ENCODE peak calls at places on chromosome 7, in four cellular contexts. One of them, this sample, is unnamed.

GRCh38 chr7:69893915-69894314 is 295.6 kb downstream of the AUTS2 start:
- DNase-seq in endothelial cell: peak; percentile 10
- DNase-seq in HFFc6: no peak
- DNase-seq in GM18507: no peak
- DNase-seq in this sample: peak; percentile 26

GRCh38 chr7:156121434-156121833 is 309.2 kb upstream of the SHH start:
- DNase-seq in HFFc6: no peak
- DNase-seq in endothelial cell: no peak
- DNase-seq in GM18507: no peak
- DNase-seq in this sample: no peak

GRCh38 chr7:45140827-45141226 is 16.8 kb upstream of the RAMP3 start:
- DNase-seq in GM18507: no peak
- DNase-seq in HFFc6: no peak
- DNase-seq in endothelial cell: no peak
- DNase-seq in this sample: no peak

GRCh38 chr7:46352335-46352954 is 431.4 kb upstream of the IGFBP3 start:
- DNase-seq in HFFc6: peak; percentile 41
- DNase-seq in GM18507: no peak
- DNase-seq in endothelial cell: peak; percentile 65
- DNase-seq in this sample: peak; percentile 59

GRCh38 chr7:23930312-23930711 is 220.3 kb downstream of the STK31 start:
- DNase-seq in HFFc6: no peak
- DNase-seq in GM18507: no peak
- DNase-seq in endothelial cell: no peak
- DNase-seq in this sample: no peak

GRCh38 chr7:85172530-85172941 is 14.3 kb downstream of the SEMA3D start:
- DNase-seq in GM18507: no peak
- DNase-seq in endothelial cell: no peak
- DNase-seq in HFFc6: peak; percentile 83
- DNase-seq in this sample: no peak

GRCh38 chr7:80924090-80924489 is 5.2 kb upstream of the SEMA3C start:
- DNase-seq in GM18507: no peak
- DNase-seq in HFFc6: no peak
- DNase-seq in endothelial cell: no peak
- DNase-seq in this sample: no peak

GRCh38 chr7:88309845-88310244 is 3.2 kb upstream of the STEAP4 start:
- DNase-seq in endothelial cell: no peak
- DNase-seq in GM18507: no peak
- DNase-seq in HFFc6: no peak
- DNase-seq in this sample: no peak

GRCh38 chr7:18590259-18590658 is 94.7 kb downstream of the HDAC9 start:
- DNase-seq in GM18507: no peak
- DNase-seq in endothelial cell: no peak
- DNase-seq in HFFc6: no peak
- DNase-seq in this sample: no peak

GRCh38 chr7:1666779-1667565 is 3.1 kb upstream of the ELFN1 start:
- DNase-seq in HFFc6: no peak
- DNase-seq in GM18507: no peak
- DNase-seq in endothelial cell: peak; percentile 33
- DNase-seq in this sample: no peak

GRCh38 chr7:130669051-130669700 is 628 bp upstream of the COPG2 start:
- DNase-seq in HFFc6: no peak
- DNase-seq in endothelial cell: no peak
- DNase-seq in GM18507: no peak
- DNase-seq in this sample: no peak

GRCh38 chr7:47550788-47551470 is 31.0 kb downstream of the TNS3 start:
- DNase-seq in GM18507: no peak
- DNase-seq in endothelial cell: no peak
- DNase-seq in HFFc6: no peak
- DNase-seq in this sample: no peak

GRCh38 chr7:124072603-124073324 is 39.9 kb upstream of the TMEM229A start:
- DNase-seq in endothelial cell: no peak
- DNase-seq in GM18507: no peak
- DNase-seq in HFFc6: peak; percentile 61
- DNase-seq in this sample: no peak

GRCh38 chr7:138880881-138881577 is 83.0 kb upstream of the ATP6V0A4 start:
- DNase-seq in endothelial cell: no peak
- DNase-seq in HFFc6: no peak
- DNase-seq in GM18507: no peak
- DNase-seq in this sample: no peak

GRCh38 chr7:30430777-30431176 is 47.8 kb downstream of the NOD1 start:
- DNase-seq in endothelial cell: no peak
- DNase-seq in HFFc6: no peak
- DNase-seq in GM18507: no peak
- DNase-seq in this sample: no peak

GRCh38 chr7:73991522-73992103 is 36.4 kb upstream of the ELN start:
- DNase-seq in GM18507: no peak
- DNase-seq in HFFc6: no peak
- DNase-seq in endothelial cell: no peak
- DNase-seq in this sample: no peak

GRCh38 chr7:56447864-56448693 is 331.9 kb upstream of the NUPR2 start:
- DNase-seq in GM18507: no peak
- DNase-seq in HFFc6: no peak
- DNase-seq in endothelial cell: no peak
- DNase-seq in this sample: peak; percentile 97

GRCh38 chr7:151109094-151110048 is 23.1 kb downstream of the AGAP3 start:
- DNase-seq in HFFc6: no peak
- DNase-seq in endothelial cell: no peak
- DNase-seq in GM18507: no peak
- DNase-seq in this sample: no peak

GRCh38 chr7:135661311-135662122 is 797 bp upstream of the STMP1 start:
- DNase-seq in HFFc6: no peak
- DNase-seq in GM18507: no peak
- DNase-seq in endothelial cell: no peak
- DNase-seq in this sample: no peak

GRCh38 chr7:106424476-106425016 is 139.8 kb upstream of the NAMPT start:
- DNase-seq in GM18507: no peak
- DNase-seq in endothelial cell: no peak
- DNase-seq in HFFc6: no peak
- DNase-seq in this sample: no peak

GRCh38 chr7:99794585-99795502 is 10.9 kb upstream of the CYP3A4 start:
- DNase-seq in GM18507: no peak
- DNase-seq in endothelial cell: no peak
- DNase-seq in HFFc6: no peak
- DNase-seq in this sample: peak; percentile 55

GRCh38 chr7:50312589-50313162 is 8.2 kb downstream of the IKZF1 start:
- DNase-seq in GM18507: no peak
- DNase-seq in HFFc6: no peak
- DNase-seq in endothelial cell: no peak
- DNase-seq in this sample: no peak

GRCh38 chr7:76303829-76304505 is 1.5 kb downstream of the HSPB1 start:
- DNase-seq in GM18507: no peak
- DNase-seq in endothelial cell: no peak
- DNase-seq in HFFc6: peak; percentile 21
- DNase-seq in this sample: no peak

This sample was measured in testis.